ENCODE peak calls at places on chromosomes 13 and 19, in eight cellular contexts. J is HCT116, C is keratinocyte, D is astrocyte, I is A549, S is fibroblast of lung, M is SK-N-SH, G is MM.1S. A is an unnamed sample.

GRCh38 chr19:750640-751423 is at the start of gene MISP:
- DNase-seq in J (no peak), C (no peak), D (no peak), I (peak; percentile 41), S (no peak), M (no peak), G (no peak), A (no peak)

GRCh38 chr13:79682164-79682563 is 201.2 kb downstream of the NDFIP2 start:
- DNase-seq in J (no peak), C (no peak), D (no peak), I (no peak), S (no peak), M (no peak), G (no peak), A (no peak)

GRCh38 chr19:325937-326565 is 18.5 kb downstream of the MIER2 start:
- DNase-seq in J (no peak), C (no peak), D (no peak), I (no peak), S (no peak), M (no peak), G (no peak), A (no peak)

GRCh38 chr13:62537593-62537992 is 1121.9 kb upstream of the PCDH20 start:
- DNase-seq in J (no peak), C (no peak), D (no peak), I (no peak), S (peak; percentile 4), M (no peak), G (no peak), A (no peak)

GRCh38 chr19:18170714-18171255 is 2.8 kb upstream of the IFI30 start:
- DNase-seq in J (no peak), C (no peak), D (no peak), I (no peak), S (no peak), M (peak; percentile 19), G (no peak), A (peak; percentile 89)

GRCh38 chr13:106753241-106753640 is 185.3 kb upstream of the ARGLU1 start:
- DNase-seq in J (no peak), C (no peak), D (no peak), I (no peak), S (no peak), M (no peak), G (no peak), A (no peak)

GRCh38 chr13:51237887-51238286 is 15.7 kb downstream of the FAM124A start:
- DNase-seq in J (no peak), C (no peak), D (no peak), I (no peak), S (no peak), M (no peak), G (no peak), A (no peak)

GRCh38 chr13:98517576-98518310 is 59.2 kb downstream of the STK24 start:
- DNase-seq in J (no peak), C (no peak), D (no peak), I (no peak), S (no peak), M (no peak), G (no peak), A (no peak)

GRCh38 chr19:47613165-47614146 is 4.5 kb downstream of the BICRA start:
- DNase-seq in J (no peak), C (no peak), D (peak; percentile 68), I (no peak), S (peak; percentile 32), M (peak; percentile 51), G (no peak), A (no peak)

GRCh38 chr19:18672606-18673337 is 10.7 kb upstream of the CRTC1 start:
- DNase-seq in J (no peak), C (no peak), D (peak; percentile 35), I (no peak), S (peak; percentile 86), M (no peak), G (no peak), A (no peak)

GRCh38 chr13:69579351-69579750 is 528.3 kb upstream of the ATXN8OS start:
- DNase-seq in J (no peak), C (no peak), D (no peak), I (no peak), S (no peak), M (peak; percentile 18), G (peak; percentile 7), A (peak; percentile 46)

GRCh38 chr19:23439623-23440022 is 44.4 kb upstream of the ZNF91 start:
- DNase-seq in J (no peak), C (no peak), D (no peak), I (no peak), S (no peak), M (no peak), G (no peak), A (no peak)

GRCh38 chr13:108342369-108343289 is 73.1 kb downstream of the TNFSF13B start:
- DNase-seq in J (peak; percentile 16), C (no peak), D (peak; percentile 14), I (peak; percentile 4), S (peak; percentile 53), M (peak; percentile 23), G (peak; percentile 54), A (peak; percentile 45)

GRCh38 chr13:19604306-19604705 is 29.2 kb upstream of the MPHOSPH8 start:
- DNase-seq in J (no peak), C (no peak), D (no peak), I (no peak), S (no peak), M (no peak), G (no peak), A (no peak)

GRCh38 chr19:51064534-51065220 is at the start of gene KLK13:
- DNase-seq in J (peak; percentile 7), C (no peak), D (no peak), I (peak; percentile 44), S (no peak), M (no peak), G (no peak), A (no peak)

GRCh38 chr13:38002596-38002995 is 133.0 kb upstream of the TRPC4 start:
- DNase-seq in J (no peak), C (no peak), D (no peak), I (no peak), S (no peak), M (no peak), G (no peak), A (no peak)

GRCh38 chr13:48189122-48189521 is 43.9 kb upstream of the ITM2B start:
- DNase-seq in J (no peak), C (no peak), D (no peak), I (no peak), S (no peak), M (no peak), G (no peak), A (no peak)
- H3K4me2 ChIP-seq in J (no peak overlapping the region), C (no peak overlapping the region), D (no peak overlapping the region), I (no peak overlapping the region), S (no peak overlapping the region), M (no peak overlapping the region), G (no peak overlapping the region), A (no peak overlapping the region)

DNA sequence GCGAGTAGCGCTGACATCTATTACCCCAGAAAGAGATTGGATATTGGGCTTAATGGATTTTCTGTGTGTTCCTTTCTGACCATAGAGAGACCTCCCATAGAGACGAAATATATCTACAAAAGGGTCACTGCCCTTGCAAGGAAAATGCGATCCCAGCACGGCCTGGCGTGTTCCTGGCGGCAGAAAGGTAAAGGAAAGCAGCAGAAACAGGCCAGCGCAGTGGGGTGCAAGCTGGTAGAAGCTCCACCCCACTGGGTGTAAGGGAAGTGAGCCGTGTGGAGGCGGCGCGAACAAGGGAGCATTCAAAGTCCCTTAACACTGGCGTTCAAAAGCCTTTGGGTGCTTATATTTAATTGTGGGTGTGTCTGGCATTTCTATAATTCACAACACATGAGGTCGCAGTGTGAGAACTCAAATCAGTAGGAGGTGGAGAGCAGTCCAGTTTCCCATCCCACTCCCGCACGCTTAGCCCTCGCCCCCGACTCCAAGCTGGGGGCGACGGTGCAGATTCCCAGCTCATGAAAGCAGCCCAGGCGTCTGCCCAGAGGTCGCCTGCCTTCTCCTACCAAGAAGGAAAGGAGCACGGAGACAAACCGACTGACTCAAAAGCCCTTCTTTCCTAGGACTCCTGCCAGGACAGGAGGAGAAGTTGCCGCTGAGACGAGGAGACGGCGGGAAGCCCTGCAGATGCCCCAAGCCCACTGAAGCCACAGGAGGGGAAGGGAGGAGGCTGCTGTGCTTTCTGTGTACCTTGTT is 478.4 kb downstream of the FOXO1 start:
- DNase-seq in J (no peak), C (no peak), D (no peak), I (no peak), S (no peak), M (no peak), G (no peak), A (no peak)
- H3K4me2 ChIP-seq in J (no peak overlapping the region), C (no peak overlapping the region), D (peak overlapping the region; percentile 57), I (no peak overlapping the region), S (no peak overlapping the region), M (no peak overlapping the region), G (no peak overlapping the region), A (no peak overlapping the region)

DNA sequence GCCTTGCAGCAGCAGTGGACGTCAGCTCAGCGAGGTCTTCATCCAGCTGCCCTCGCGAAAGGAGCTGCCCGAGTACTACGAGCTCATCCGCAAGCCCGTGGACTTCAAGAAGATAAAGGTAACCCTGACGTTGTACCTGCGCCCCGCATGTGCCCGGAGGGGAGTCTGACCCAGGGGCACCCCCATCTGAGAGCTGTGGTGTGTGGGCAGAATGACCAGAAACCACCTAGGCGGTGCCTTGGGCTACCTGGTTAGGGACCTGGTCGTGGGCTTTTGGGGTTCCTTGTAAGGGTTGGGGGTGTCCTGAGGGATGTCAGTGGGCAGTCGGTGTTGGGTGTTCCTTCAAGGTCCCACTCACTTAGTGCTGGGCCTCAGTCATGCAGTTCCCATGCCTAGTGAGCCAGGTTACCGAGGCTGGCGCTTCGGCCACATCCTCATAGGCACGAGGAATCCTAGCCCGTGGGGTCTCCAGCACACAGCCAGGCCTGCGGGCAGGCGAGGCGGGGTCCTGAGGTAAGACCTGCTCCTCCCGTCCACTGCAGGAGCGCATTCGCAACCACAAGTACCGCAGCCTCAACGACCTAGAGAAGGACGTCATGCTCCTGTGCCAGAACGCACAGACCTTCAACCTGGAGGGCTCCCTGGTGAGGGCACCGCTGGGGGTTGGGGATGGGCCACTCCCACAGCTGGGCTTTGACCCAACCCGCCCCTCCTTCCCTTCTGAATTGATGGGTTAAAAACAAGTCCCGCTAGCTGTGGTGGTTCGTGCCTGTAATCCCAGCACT is 30.8 kb upstream of the LDLR start:
- DNase-seq in J (no peak), C (no peak), D (no peak), I (no peak), S (no peak), M (no peak), G (no peak), A (no peak)
- H3K4me2 ChIP-seq in J (no peak overlapping the region), C (no peak overlapping the region), D (no peak overlapping the region), I (no peak overlapping the region), S (no peak overlapping the region), M (no peak overlapping the region), G (no peak overlapping the region), A (no peak overlapping the region)

DNA sequence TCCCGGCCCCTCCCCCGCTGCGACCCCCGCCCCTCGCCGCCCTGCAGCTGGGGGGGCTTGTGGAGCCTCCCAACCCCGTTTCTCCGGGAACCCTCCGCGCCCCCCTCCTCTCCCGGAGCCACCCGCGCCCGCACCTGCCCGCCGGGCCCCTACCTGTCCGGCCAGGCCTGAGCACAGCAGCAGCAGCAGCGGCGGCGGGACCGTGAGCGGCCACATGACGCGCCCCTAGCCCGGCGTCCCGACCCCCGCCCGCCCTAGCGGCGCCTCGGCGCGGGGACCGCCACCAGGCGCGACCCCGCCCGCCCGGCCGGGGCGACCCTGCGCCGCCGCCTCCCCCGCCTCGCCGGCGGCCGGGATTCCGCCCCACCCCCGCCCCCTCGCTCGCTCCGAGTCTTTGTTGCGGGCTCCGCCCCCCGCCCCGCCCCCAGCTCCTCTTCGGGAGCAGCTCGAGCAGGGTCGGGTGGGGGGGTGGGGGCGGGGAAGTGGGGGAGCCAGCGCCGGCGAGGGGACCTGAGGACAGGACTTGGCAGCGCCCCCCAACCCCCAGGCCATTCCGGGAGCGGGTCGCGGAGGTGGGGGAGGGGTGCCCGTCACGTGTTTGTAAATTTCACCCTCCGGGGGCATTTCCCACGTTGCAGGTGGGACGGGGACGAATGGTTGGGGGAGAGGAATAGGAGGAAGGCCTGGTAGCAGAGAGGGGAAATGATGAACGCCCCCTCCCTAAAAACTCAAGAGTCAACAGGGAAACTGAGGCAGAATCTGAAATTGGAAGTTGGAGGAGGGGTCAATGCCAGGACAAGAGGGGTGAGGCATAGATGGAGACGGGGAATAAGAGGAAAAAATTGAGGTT is at the start of gene OLFM2:
- DNase-seq in J (no peak), C (no peak), D (no peak), I (no peak), S (no peak), M (peak; percentile 93), G (no peak), A (no peak)
- H3K4me2 ChIP-seq in J (peak within 1 kb of the TSS; percentile 90), C (peak within 1 kb of the TSS; percentile 27), D (peak within 1 kb of the TSS; percentile 67), I (peak within 1 kb of the TSS; percentile 95), S (no peak within 1 kb of the TSS), M (peak within 1 kb of the TSS; percentile 73), G (peak within 1 kb of the TSS; percentile 18), A (no peak within 1 kb of the TSS)